ENCODE peak calls at places on chromosomes 4 and X, in four cellular contexts. W, X, T and H are unnamed samples.
A peak's percentile ranks its signal among the peaks of the same experiment; 100 is the strongest.

GRCh38 chrX:136880003-136880451 is 498 bp downstream of the RBMX start:
- DNase-seq in W (no peak), X (no peak), T (no peak), H (no peak)

GRCh38 chr4:137881641-137882040 is 349.3 kb upstream of the PCDH18 start:
- DNase-seq in W (no peak), X (no peak), T (no peak), H (no peak)

GRCh38 chr4:73770917-73771316 is 30.5 kb downstream of the CXCL8 start:
- DNase-seq in W (no peak), X (no peak), T (no peak), H (no peak)

GRCh38 chrX:69362889-69363288 is 141.2 kb upstream of the NALF2 start:
- DNase-seq in W (no peak), X (no peak), T (no peak), H (peak; percentile 65)

GRCh38 chr4:7516116-7516772 is 81.5 kb upstream of the PSAPL1 start:
- DNase-seq in W (no peak), X (no peak), T (no peak), H (no peak)

GRCh38 chr4:135770505-135770904 is 1568.9 kb upstream of the PABPC4L start:
- DNase-seq in W (no peak), X (no peak), T (no peak), H (no peak)

GRCh38 chr4:85986266-85986665 is 373.6 kb downstream of the MAPK10 start:
- DNase-seq in W (no peak), X (peak; percentile 29), T (no peak), H (no peak)

GRCh38 chrX:33336783-33337182 is 125.4 kb upstream of the DMD start:
- DNase-seq in W (no peak), X (peak; percentile 29), T (peak; percentile 8), H (no peak)

GRCh38 chr4:55345980-55346850 is at the start of gene SRD5A3:
- DNase-seq in W (peak; percentile 15), X (peak; percentile 71), T (peak; percentile 75), H (no peak)

GRCh38 chrX:63932006-63932405 is 147.0 kb upstream of the ARHGEF9 start:
- DNase-seq in W (no peak), X (no peak), T (no peak), H (no peak)

GRCh38 chr4:83405844-83406816 is 49.5 kb downstream of the HELQ start:
- DNase-seq in W (no peak), X (no peak), T (no peak), H (no peak)

GRCh38 chrX:69501433-69501832 is 2.7 kb upstream of the NALF2 start:
- DNase-seq in W (no peak), X (no peak), T (no peak), H (no peak)

GRCh38 chr4:1249731-1250526 is 999 bp upstream of the CTBP1 start:
- DNase-seq in W (no peak), X (no peak), T (peak; percentile 24), H (no peak)

GRCh38 chrX:122943918-122944317 is 240.2 kb upstream of the GRIA3 start:
- DNase-seq in W (peak; percentile 60), X (no peak), T (peak; percentile 88), H (no peak)

GRCh38 chr4:148674891-148675290 is 232.7 kb upstream of the NR3C2 start:
- DNase-seq in W (no peak), X (no peak), T (no peak), H (no peak)

GRCh38 chrX:41470706-41471105 is 23.6 kb downstream of the NYX start:
- DNase-seq in W (no peak), X (no peak), T (no peak), H (no peak)

GRCh38 chr4:122831515-122832196 is 5.0 kb downstream of the FGF2 start:
- DNase-seq in W (no peak), X (peak; percentile 44), T (no peak), H (no peak)

GRCh38 chr4:169492436-169493163 is 119.8 kb downstream of the NEK1 start:
- DNase-seq in W (peak; percentile 33), X (peak; percentile 44), T (peak; percentile 48), H (peak; percentile 19)

GRCh38 chr4:67581208-67581857 is 22.8 kb downstream of the STAP1 start:
- DNase-seq in W (no peak), X (no peak), T (no peak), H (no peak)

GRCh38 chr4:10732235-10732975 is 47.8 kb upstream of the CLNK start:
- DNase-seq in W (no peak), X (no peak), T (peak; percentile 27), H (no peak)

GRCh38 chr4:168562021-168562691 is 65.3 kb downstream of the PALLD start:
- DNase-seq in W (no peak), X (peak; percentile 64), T (peak; percentile 68), H (no peak)

GRCh38 chr4:161702287-161702686 is 461.5 kb downstream of the FSTL5 start:
- DNase-seq in W (no peak), X (no peak), T (no peak), H (no peak)

GRCh38 chrX:24760601-24761000 is 66.9 kb downstream of the POLA1 start:
- DNase-seq in W (peak; percentile 73), X (peak; percentile 60), T (peak; percentile 78), H (peak; percentile 4)

GRCh38 chr4:166421556-166422156 is 548.6 kb downstream of the TLL1 start:
- DNase-seq in W (peak; percentile 32), X (peak; percentile 2), T (peak; percentile 82), H (no peak)

GRCh38 chr4:85780664-85781063 is 305.7 kb downstream of the ARHGAP24 start:
- DNase-seq in W (no peak), X (no peak), T (peak; percentile 64), H (no peak)

GRCh38 chrX:37353646-37354045 is 4.5 kb downstream of the PRRG1 start:
- DNase-seq in W (no peak), X (no peak), T (no peak), H (no peak)

DNA sequence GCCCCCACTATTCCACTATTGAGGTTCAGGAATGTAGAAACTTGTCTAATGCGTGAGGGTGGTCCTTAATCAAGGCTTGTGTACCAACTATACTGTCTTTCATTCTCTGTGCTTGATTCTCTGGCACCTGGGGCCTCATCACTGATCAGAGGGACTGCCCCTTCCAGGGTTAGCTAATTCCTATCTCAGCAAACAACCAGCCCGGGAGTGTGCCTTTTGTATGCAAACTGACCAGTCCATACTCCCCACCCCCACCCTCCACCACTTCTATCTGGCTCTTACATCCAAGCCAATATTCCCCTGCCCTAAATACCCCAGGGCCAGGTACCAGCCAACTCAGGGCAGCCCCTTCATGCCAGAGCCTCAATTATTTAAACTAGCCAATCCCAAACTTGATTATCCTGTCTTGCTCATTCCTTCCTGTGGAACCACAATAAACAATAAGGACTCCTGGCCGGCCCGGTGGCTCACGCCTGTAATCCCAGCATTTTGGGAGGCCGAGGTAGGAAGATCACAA is 59.3 kb downstream of the FTHL17 start:
- DNase-seq in W (no peak), X (no peak), T (no peak), H (no peak)
- H3K4me3 ChIP-seq in W (no peak overlapping the region), X (no peak overlapping the region), T (no peak overlapping the region), H (no peak overlapping the region)

DNA sequence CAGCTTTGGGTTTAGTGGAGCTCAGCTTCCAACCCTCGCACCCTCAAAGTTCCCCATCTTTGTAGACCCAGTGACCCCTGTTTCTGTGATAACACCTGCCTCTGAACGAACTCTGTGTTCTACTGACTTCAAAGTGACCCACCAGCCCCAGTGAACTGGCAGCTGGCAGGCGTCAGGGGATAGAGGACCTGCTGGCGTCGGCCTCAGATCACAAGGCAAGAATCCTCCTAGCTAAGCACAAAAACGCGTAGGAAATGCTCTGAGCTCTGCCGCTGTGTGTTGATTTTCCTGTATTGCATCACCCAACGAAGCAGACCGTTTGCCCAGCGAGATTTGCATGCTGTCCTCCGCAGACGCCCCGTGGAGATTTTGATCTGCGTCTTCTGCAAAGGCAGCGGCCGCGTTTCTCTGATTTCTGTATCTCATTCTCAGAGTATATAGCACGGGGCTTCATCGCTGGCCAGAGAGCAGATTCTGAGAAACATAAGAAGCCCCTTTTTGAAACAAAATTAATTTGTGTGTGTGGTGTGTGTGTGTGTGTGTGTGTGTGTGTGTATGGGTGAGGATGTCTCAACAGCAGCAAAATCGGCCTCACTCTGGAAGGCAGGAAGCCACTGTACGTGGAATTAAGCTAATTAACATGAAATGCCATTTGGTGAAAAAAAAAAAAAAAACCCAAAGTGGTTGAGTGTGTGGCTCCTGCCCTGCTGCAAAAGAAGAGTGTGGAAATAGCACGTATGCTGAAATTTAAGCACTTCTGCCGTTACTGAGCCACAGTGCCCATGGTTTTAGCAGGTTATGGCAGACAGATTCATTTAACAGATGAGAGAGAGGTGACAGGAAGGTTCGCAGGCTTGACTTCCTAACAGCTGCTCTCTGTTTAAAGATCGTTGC is 29.2 kb upstream of the ASMTL start:
- DNase-seq in W (peak; percentile 6), X (peak; percentile 76), T (peak; percentile 86), H (peak; percentile 39)
- H3K4me3 ChIP-seq in W (no peak overlapping the region), X (no peak overlapping the region), T (no peak overlapping the region), H (no peak overlapping the region)

GRCh38 chrX:115560978-115561604 is at the start of gene PLS3:
- DNase-seq in W (peak; percentile 53), X (peak; percentile 83), T (peak; percentile 85), H (no peak)

GRCh38 chrX:115559672-115560071 is 1.3 kb upstream of the PLS3 start:
- DNase-seq in W (no peak), X (no peak), T (no peak), H (no peak)

GRCh38 chrX:115561605-115562491 is 874 bp downstream of the PLS3 start:
- DNase-seq in W (no peak), X (peak; percentile 35), T (peak; percentile 42), H (no peak)

GRCh38 chrX:115562492-115562872 is 1.5 kb downstream of the PLS3 start:
- DNase-seq in W (no peak), X (peak; percentile 51), T (no peak), H (no peak)

GRCh38 chrX:115560211-115560977 is 580 bp upstream of the PLS3 start:
- DNase-seq in W (no peak), X (peak; percentile 75), T (no peak), H (no peak)
- H3K4me3 ChIP-seq in W (peak overlapping the region; percentile 68), X (peak overlapping the region; percentile 99), T (peak overlapping the region; percentile 74), H (peak overlapping the region; percentile 69)

GRCh38 chrX:13721819-13722527 is 12.4 kb downstream of the TRAPPC2 start:
- DNase-seq in W (no peak), X (peak; percentile 86), T (peak; percentile 64), H (no peak)
- H3K4me3 ChIP-seq in W (no peak overlapping the region), X (peak overlapping the region; percentile 22), T (no peak overlapping the region), H (no peak overlapping the region)